ENCODE peak calls at places on chromosomes 3 and 15, in five cellular contexts. W, T, V, E and U are unnamed samples.

GRCh38 chr15:33735637-33736247 is 232.6 kb upstream of the CHRM5 start:
- DNase-seq in W (no peak), T (peak; percentile 66), V (no peak), E (peak; percentile 20), U (no peak)

GRCh38 chr15:78405336-78405924 is 32.6 kb upstream of the IREB2 start:
- DNase-seq in W (no peak), T (peak; percentile 34), V (no peak), E (no peak), U (no peak)

GRCh38 chr3:121759541-121760202 is 10.1 kb upstream of the GOLGB1 start:
- DNase-seq in W (no peak), T (no peak), V (no peak), E (no peak), U (no peak)

GRCh38 chr3:147256739-147257138 is 149.6 kb downstream of the ZIC4 start:
- DNase-seq in W (no peak), T (peak; percentile 4), V (no peak), E (no peak), U (no peak)

GRCh38 chr3:55143928-55144671 is 216.2 kb upstream of the LRTM1 start:
- DNase-seq in W (no peak), T (no peak), V (no peak), E (peak; percentile 34), U (no peak)

GRCh38 chr15:61687124-61687523 is 373.1 kb downstream of the VPS13C start:
- DNase-seq in W (no peak), T (no peak), V (no peak), E (no peak), U (no peak)

GRCh38 chr3:21914451-21914850 is 163.4 kb upstream of the ZNF385D start:
- DNase-seq in W (no peak), T (no peak), V (no peak), E (no peak), U (no peak)

GRCh38 chr3:178367817-178368617 is 168.2 kb upstream of the KCNMB2 start:
- DNase-seq in W (peak; percentile 38), T (no peak), V (no peak), E (no peak), U (no peak)

GRCh38 chr3:42712344-42712648 is 9.7 kb upstream of the HHATL start:
- DNase-seq in W (no peak), T (no peak), V (no peak), E (no peak), U (no peak)

GRCh38 chr3:177306252-177306651 is 109.0 kb upstream of the TBL1XR1 start:
- DNase-seq in W (no peak), T (no peak), V (no peak), E (no peak), U (no peak)

GRCh38 chr15:78364233-78364632 is 24.1 kb downstream of the CRABP1 start:
- DNase-seq in W (peak; percentile 49), T (no peak), V (no peak), E (no peak), U (no peak)

GRCh38 chr3:127304121-127304744 is 16.4 kb upstream of the PRR20G start:
- DNase-seq in W (peak; percentile 9), T (peak; percentile 59), V (no peak), E (no peak), U (no peak)

GRCh38 chr15:96329403-96329981 is 1.0 kb upstream of the NR2F2 start:
- DNase-seq in W (no peak), T (no peak), V (peak; percentile 49), E (no peak), U (no peak)

GRCh38 chr3:187942658-187943241 is 197.5 kb upstream of the BCL6 start:
- DNase-seq in W (no peak), T (no peak), V (no peak), E (no peak), U (no peak)

GRCh38 chr3:57078366-57079220 is 18.1 kb downstream of the SPATA12 start:
- DNase-seq in W (peak; percentile 16), T (peak; percentile 56), V (peak; percentile 44), E (peak; percentile 39), U (peak; percentile 8)

GRCh38 chr3:8421267-8421666 is 80.4 kb upstream of the LMCD1 start:
- DNase-seq in W (no peak), T (no peak), V (no peak), E (no peak), U (no peak)

GRCh38 chr3:83092521-83093221 is 1331.2 kb upstream of the GBE1 start:
- DNase-seq in W (no peak), T (no peak), V (no peak), E (no peak), U (no peak)

GRCh38 chr15:61794881-61795280 is 265.4 kb downstream of the VPS13C start:
- DNase-seq in W (no peak), T (no peak), V (no peak), E (no peak), U (no peak)

GRCh38 chr3:39132096-39133092 is 21.0 kb downstream of the CSRNP1 start:
- DNase-seq in W (no peak), T (no peak), V (no peak), E (no peak), U (no peak)

GRCh38 chr15:40594429-40594836 is 384 bp downstream of the KNL1 start:
- DNase-seq in W (peak; percentile 68), T (peak; percentile 89), V (peak; percentile 38), E (peak; percentile 54), U (no peak)

GRCh38 chr15:42156266-42156922 is at the start of gene PLA2G4F:
- DNase-seq in W (no peak), T (peak; percentile 77), V (no peak), E (no peak), U (no peak)

GRCh38 chr3:21750831-21751391 is at the start of gene ZNF385D:
- DNase-seq in W (peak; percentile 49), T (peak; percentile 83), V (peak; percentile 17), E (peak; percentile 15), U (no peak)

GRCh38 chr15:51917493-51917892 is 54.1 kb downstream of the LEO1 start:
- DNase-seq in W (peak; percentile 33), T (peak; percentile 67), V (no peak), E (peak; percentile 19), U (no peak)

GRCh38 chr15:70197945-70198361 is 100.2 kb upstream of the TLE3 start:
- DNase-seq in W (no peak), T (no peak), V (no peak), E (no peak), U (no peak)

GRCh38 chr3:20080956-20081554 is 40.8 kb downstream of the KAT2B start:
- DNase-seq in W (peak; percentile 13), T (no peak), V (no peak), E (peak; percentile 15), U (no peak)

GRCh38 chr3:160544837-160545236 is 20.5 kb downstream of the KPNA4 start:
- DNase-seq in W (no peak), T (no peak), V (no peak), E (no peak), U (no peak)

GRCh38 chr3:126098391-126098858 is 14.5 kb upstream of the SLC41A3 start:
- DNase-seq in W (peak; percentile 51), T (no peak), V (no peak), E (no peak), U (no peak)

GRCh38 chr3:40846466-40846865 is 321.7 kb downstream of the ZNF621 start:
- DNase-seq in W (no peak), T (no peak), V (no peak), E (no peak), U (no peak)

GRCh38 chr15:80694624-80695098 is 449 bp upstream of the ABHD17C start:
- DNase-seq in W (no peak), T (no peak), V (peak; percentile 36), E (peak; percentile 30), U (peak; percentile 19)

GRCh38 chr3:110391640-110392395 is 679.8 kb upstream of the NECTIN3 start:
- DNase-seq in W (no peak), T (no peak), V (no peak), E (no peak), U (no peak)

GRCh38 chr3:40505599-40506462 is at the start of gene ZNF620:
- DNase-seq in W (no peak), T (peak; percentile 90), V (peak; percentile 82), E (peak; percentile 54), U (peak; percentile 22)

GRCh38 chr3:196502775-196503181 is 790 bp downstream of the RNF168 start:
- DNase-seq in W (peak; percentile 84), T (peak; percentile 23), V (peak; percentile 66), E (peak; percentile 45), U (peak; percentile 78)

GRCh38 chr15:75661041-75661778 is 13.5 kb downstream of the SNX33 start:
- DNase-seq in W (peak; percentile 98), T (peak; percentile 88), V (peak; percentile 86), E (peak; percentile 88), U (no peak)

GRCh38 chr3:46381662-46382061 is 10.9 kb downstream of the CCR5 start:
- DNase-seq in W (no peak), T (no peak), V (no peak), E (no peak), U (no peak)

GRCh38 chr3:50534721-50535330 is 31.4 kb upstream of the CACNA2D2 start:
- DNase-seq in W (no peak), T (no peak), V (no peak), E (no peak), U (no peak)

GRCh38 chr15:70284438-70285214 is 186.9 kb upstream of the TLE3 start:
- DNase-seq in W (peak; percentile 55), T (no peak), V (no peak), E (no peak), U (no peak)